ENCODE peak calls at places on chromosomes 1 and 21, in nine cellular contexts. E is activated T-cell treated with anti-CD3 and anti-CD28 coated beads, Interleukin-2, amount 50 U/mL, for 4 hours; O is HFF-Myc; P is WTC11; K is CD4-positive, alpha-beta memory T cell; G is RWPE1; V is MV-4-11; R is CD8-positive, alpha-beta T cell; C is neuronal stem cell. U is an unnamed sample.

GRCh38 chr1:162740755-162741154 is 49.7 kb upstream of the HSD17B7 start:
- DNase-seq in E (no peak), O (no peak), P (no peak), K (no peak), G (no peak), V (no peak), R (no peak), C (no peak), U (no peak)

GRCh38 chr1:16158025-16158424 is 2.2 kb upstream of the EPHA2 start:
- DNase-seq in E (no peak), O (no peak), P (no peak), K (peak), G (no peak), V (peak), R (peak), C (no peak), U (no peak)

GRCh38 chr1:150262388-150263320 is 5.1 kb downstream of the CA14 start:
- DNase-seq in E (no peak), O (no peak), P (no peak), K (no peak), G (peak), V (no peak), R (no peak), C (no peak), U (peak)

GRCh38 chr1:111222308-111223125 is 5.0 kb upstream of the CHI3L2 start:
- DNase-seq in E (peak), O (no peak), P (peak), K (peak), G (peak), V (peak), R (peak), C (peak), U (peak)

GRCh38 chr1:33972676-33973395 is 109.0 kb downstream of the HMGB4 start:
- DNase-seq in E (no peak), O (no peak), P (no peak), K (no peak), G (no peak), V (no peak), R (no peak), C (no peak), U (no peak)

GRCh38 chr1:8517579-8518489 is 199.9 kb downstream of the SLC45A1 start:
- DNase-seq in E (no peak), O (peak), P (no peak), K (no peak), G (no peak), V (no peak), R (no peak), C (no peak), U (no peak)

GRCh38 chr1:232969791-232970190 is 19.4 kb downstream of the NTPCR start:
- DNase-seq in E (no peak), O (no peak), P (no peak), K (no peak), G (no peak), V (no peak), R (no peak), C (no peak), U (no peak)

GRCh38 chr1:221336141-221336540 is 405.7 kb downstream of the DUSP10 start:
- DNase-seq in E (no peak), O (no peak), P (no peak), K (no peak), G (no peak), V (no peak), R (no peak), C (no peak), U (no peak)

GRCh38 chr1:21289700-21290545 is at the start of gene ECE1:
- DNase-seq in E (peak), O (no peak), P (peak), K (peak), G (peak), V (no peak), R (no peak), C (no peak), U (peak)

GRCh38 chr1:53112271-53112774 is 30.1 kb downstream of the SLC1A7 start:
- DNase-seq in E (no peak), O (no peak), P (no peak), K (no peak), G (peak), V (no peak), R (no peak), C (no peak), U (no peak)

GRCh38 chr1:77976433-77977076 is 2.3 kb downstream of the FUBP1 start:
- DNase-seq in E (no peak), O (no peak), P (no peak), K (no peak), G (no peak), V (no peak), R (no peak), C (no peak), U (no peak)

GRCh38 chr1:62077821-62078220 is 116.8 kb upstream of the L1TD1 start:
- DNase-seq in E (no peak), O (no peak), P (no peak), K (no peak), G (no peak), V (no peak), R (no peak), C (no peak), U (no peak)

GRCh38 chr1:12760256-12760795 is 13.2 kb upstream of the PRAMEF12 start:
- DNase-seq in E (no peak), O (no peak), P (peak), K (no peak), G (no peak), V (no peak), R (no peak), C (no peak), U (no peak)

GRCh38 chr21:31476551-31477120 is 132.6 kb upstream of the TIAM1 start:
- DNase-seq in E (no peak), O (no peak), P (no peak), K (no peak), G (no peak), V (no peak), R (no peak), C (no peak), U (no peak)

GRCh38 chr1:82565146-82565545 is 764.4 kb downstream of the ADGRL2 start:
- DNase-seq in E (no peak), O (peak), P (no peak), K (no peak), G (peak), V (no peak), R (no peak), C (peak), U (peak)

GRCh38 chr1:209885403-209886218 is 52.4 kb upstream of the SYT14 start:
- DNase-seq in E (no peak), O (no peak), P (no peak), K (no peak), G (no peak), V (peak), R (no peak), C (no peak), U (no peak)

GRCh38 chr1:40392206-40392605 is 18.7 kb downstream of the SMAP2 start:
- DNase-seq in E (no peak), O (peak), P (no peak), K (no peak), G (peak), V (no peak), R (no peak), C (peak), U (no peak)

GRCh38 chr1:201399352-201400126 is 415 bp upstream of the LAD1 start:
- DNase-seq in E (no peak), O (no peak), P (peak), K (no peak), G (peak), V (no peak), R (no peak), C (no peak), U (peak)

GRCh38 chr21:32463367-32463766 is 50.9 kb downstream of the EVA1C start:
- DNase-seq in E (no peak), O (peak), P (no peak), K (no peak), G (no peak), V (no peak), R (no peak), C (no peak), U (peak)

GRCh38 chr1:116472431-116472961 is 98.3 kb downstream of the CD58 start:
- DNase-seq in E (no peak), O (no peak), P (no peak), K (no peak), G (no peak), V (no peak), R (no peak), C (no peak), U (no peak)

GRCh38 chr21:42233067-42233981 is 14.4 kb downstream of the ABCG1 start:
- DNase-seq in E (peak), O (no peak), P (peak), K (peak), G (no peak), V (peak), R (peak), C (no peak), U (peak)

U was measured in Calu3.